ENCODE peak calls at places on chromosome 1, in six cellular contexts. S is NCI-H2227 treated with DMSO at 0.1 percent for 48 hours, F is pancreas, R is iPS-NIHi11, V is GM20000, P is iris pigment epithelial cell. K is an unnamed sample.

GRCh38 chr1:207282049-207282448 is 39.4 kb upstream of the CD55 start:
- DNase-seq in P (peak; percentile 80), S (no peak), R (no peak), V (no peak), F (no peak), K (no peak)

GRCh38 chr1:109761227-109762038 is 2.3 kb downstream of the EPS8L3 start:
- DNase-seq in F (no peak), R (no peak), V (no peak), S (no peak), P (no peak), K (no peak)

GRCh38 chr1:2312196-2312588 is 79.2 kb downstream of the MORN1 start:
- DNase-seq in F (no peak), V (no peak), S (no peak), R (no peak), P (no peak), K (no peak)

GRCh38 chr1:79188371-79188770 is 181.8 kb upstream of the ADGRL4 start:
- DNase-seq in S (no peak), R (no peak), F (no peak), V (no peak), P (peak; percentile 79), K (no peak)

GRCh38 chr1:92577251-92577895 is 90.6 kb upstream of the GFI1 start:
- DNase-seq in F (no peak), P (peak; percentile 71), S (no peak), R (no peak), V (no peak), K (no peak)

GRCh38 chr1:219049411-219049943 is 124.2 kb upstream of the LYPLAL1 start:
- DNase-seq in V (no peak), R (no peak), F (no peak), P (peak; percentile 42), S (no peak), K (no peak)

GRCh38 chr1:41679531-41679930 is 195.0 kb upstream of the EDN2 start:
- DNase-seq in R (no peak), S (no peak), F (no peak), P (no peak), V (no peak), K (no peak)

GRCh38 chr1:182595641-182596240 is 6.7 kb upstream of the RNASEL start:
- DNase-seq in F (peak; percentile 70), R (peak; percentile 79), S (peak; percentile 12), P (peak; percentile 73), V (peak; percentile 67), K (peak; percentile 40)

GRCh38 chr1:43978551-43979260 is at the start of gene B4GALT2:
- DNase-seq in S (no peak), R (peak; percentile 95), P (peak; percentile 26), V (peak; percentile 91), F (peak; percentile 63), K (peak; percentile 30)

GRCh38 chr1:43052322-43052721 is 93.7 kb upstream of the SLC2A1 start:
- DNase-seq in R (no peak), P (no peak), F (no peak), S (no peak), V (no peak), K (no peak)

GRCh38 chr1:8293641-8294169 is 24.2 kb upstream of the SLC45A1 start:
- DNase-seq in V (no peak), P (no peak), F (no peak), R (no peak), S (no peak), K (no peak)

GRCh38 chr1:38038836-38039235 is 7.8 kb downstream of the POU3F1 start:
- DNase-seq in S (no peak), R (no peak), P (peak; percentile 63), V (no peak), F (no peak), K (no peak)

GRCh38 chr1:181676269-181676668 is 193.0 kb downstream of the CACNA1E start:
- DNase-seq in P (peak; percentile 2), F (no peak), V (peak; percentile 66), R (peak; percentile 72), S (peak; percentile 56), K (no peak)

GRCh38 chr1:186927884-186928283 is 99.1 kb downstream of the PLA2G4A start:
- DNase-seq in V (no peak), P (no peak), R (no peak), F (no peak), S (no peak), K (no peak)

GRCh38 chr1:119659628-119660027 is 11.6 kb upstream of the ZNF697 start:
- DNase-seq in V (no peak), S (no peak), R (peak; percentile 32), F (no peak), P (no peak), K (no peak)

GRCh38 chr1:27451346-27451745 is 38.6 kb downstream of the WASF2 start:
- DNase-seq in F (no peak), S (no peak), V (no peak), P (no peak), R (no peak), K (no peak)

GRCh38 chr1:20207546-20207945 is 21.2 kb upstream of the PLA2G2C start:
- DNase-seq in S (no peak), F (no peak), V (no peak), P (no peak), R (no peak), K (no peak)

K was measured in prostate gland.